ENCODE peak calls at places on chromosomes 12 and 14, in ten cellular contexts. Y is HCT116; M is substantia nigra; B is breast epithelium; E is stimulated activated CD4-positive, alpha-beta T cell treated with anti-CD3 and anti-CD28 coated beads, Interleukin-4, amount 100 ng/mL, for 24 hours; V is GF-D8; G is CD8-positive, alpha-beta T cell; N is activated T-cell treated with anti-CD3 and anti-CD28 coated beads, Interleukin-2, amount 50 U/mL, for 4 hours; Z is NCI-H1436 treated with DMSO at 0.1 percent for 48 hours; L is stomach. D is an unnamed sample.

GRCh38 chr12:10220398-10221077 is 7.9 kb downstream of the GABARAPL1 start:
- DNase-seq in Y (no peak), M (peak; percentile 19), B (peak; percentile 91), E (no peak), V (no peak), G (no peak), N (no peak), Z (no peak), L (peak; percentile 79), D (no peak)

GRCh38 chr14:31842905-31843304 is 234.2 kb upstream of the ARHGAP5 start:
- DNase-seq in Y (no peak), M (no peak), B (no peak), E (no peak), V (no peak), G (no peak), N (no peak), Z (no peak), L (no peak), D (no peak)

GRCh38 chr12:124913474-124914391 is 717 bp downstream of the UBC start:
- DNase-seq in Y (no peak), M (no peak), B (peak; percentile 90), E (peak; percentile 96), V (no peak), G (peak; percentile 90), N (peak; percentile 95), Z (no peak), L (peak; percentile 91), D (peak; percentile 91)

GRCh38 chr14:80313806-80314205 is 102.5 kb upstream of the DIO2 start:
- DNase-seq in Y (no peak), M (no peak), B (no peak), E (no peak), V (no peak), G (no peak), N (no peak), Z (no peak), L (no peak), D (no peak)

GRCh38 chr12:40525054-40525453 is 167.2 kb upstream of the CNTN1 start:
- DNase-seq in Y (no peak), M (no peak), B (no peak), E (no peak), V (no peak), G (no peak), N (no peak), Z (no peak), L (no peak), D (no peak)

GRCh38 chr12:110247340-110248095 is 33.5 kb upstream of the ATP2A2 start:
- DNase-seq in Y (no peak), M (no peak), B (peak; percentile 77), E (no peak), V (no peak), G (no peak), N (no peak), Z (no peak), L (peak; percentile 73), D (peak; percentile 88)

GRCh38 chr12:89474615-89475014 is 50.0 kb downstream of the GALNT4 start:
- DNase-seq in Y (no peak), M (no peak), B (no peak), E (no peak), V (no peak), G (no peak), N (no peak), Z (no peak), L (no peak), D (no peak)

GRCh38 chr14:71050227-71050823 is 143.1 kb downstream of the PCNX1 start:
- DNase-seq in Y (no peak), M (no peak), B (no peak), E (no peak), V (no peak), G (no peak), N (no peak), Z (no peak), L (no peak), D (peak; percentile 13)

GRCh38 chr12:132454949-132455418 is 35.0 kb upstream of the FBRSL1 start:
- DNase-seq in Y (no peak), M (no peak), B (no peak), E (no peak), V (no peak), G (no peak), N (no peak), Z (no peak), L (no peak), D (no peak)

GRCh38 chr12:106631797-106632196 is 49.0 kb downstream of the RFX4 start:
- DNase-seq in Y (no peak), M (no peak), B (no peak), E (no peak), V (no peak), G (no peak), N (no peak), Z (no peak), L (no peak), D (no peak)

GRCh38 chr12:77841467-77842054 is 10.9 kb downstream of the NAV3 start:
- DNase-seq in Y (no peak), M (no peak), B (no peak), E (no peak), V (no peak), G (no peak), N (no peak), Z (no peak), L (peak; percentile 26), D (peak; percentile 58)

GRCh38 chr14:21748869-21749303 is 75.3 kb upstream of the OR4E1 start:
- DNase-seq in Y (peak; percentile 32), M (peak; percentile 47), B (no peak), E (peak; percentile 58), V (peak; percentile 10), G (peak; percentile 16), N (peak; percentile 31), Z (no peak), L (no peak), D (peak; percentile 47)

GRCh38 chr12:71780207-71780822 is 25.7 kb downstream of the RAB21 start:
- DNase-seq in Y (peak; percentile 16), M (peak; percentile 1), B (no peak), E (peak; percentile 38), V (peak; percentile 11), G (peak; percentile 24), N (peak; percentile 27), Z (no peak), L (peak; percentile 29), D (peak; percentile 68)

GRCh38 chr12:20210795-20211194 is 157.5 kb upstream of the PDE3A start:
- DNase-seq in Y (no peak), M (no peak), B (no peak), E (no peak), V (no peak), G (no peak), N (no peak), Z (no peak), L (no peak), D (no peak)

GRCh38 chr14:103418508-103418818 is 33.2 kb downstream of the MARK3 start:
- DNase-seq in Y (no peak), M (no peak), B (no peak), E (no peak), V (peak; percentile 70), G (no peak), N (no peak), Z (no peak), L (no peak), D (no peak)

GRCh38 chr14:67480011-67480410 is 8.5 kb downstream of the TMEM229B start:
- DNase-seq in Y (no peak), M (no peak), B (peak; percentile 46), E (no peak), V (no peak), G (no peak), N (no peak), Z (no peak), L (no peak), D (no peak)

GRCh38 chr12:40078201-40078730 is 27.6 kb downstream of the SLC2A13 start:
- DNase-seq in Y (no peak), M (no peak), B (no peak), E (no peak), V (no peak), G (no peak), N (no peak), Z (no peak), L (no peak), D (no peak)

GRCh38 chr14:78667141-78667540 is 497.0 kb downstream of the NRXN3 start:
- DNase-seq in Y (no peak), M (no peak), B (no peak), E (no peak), V (no peak), G (no peak), N (no peak), Z (no peak), L (no peak), D (no peak)

GRCh38 chr14:22976620-22977433 is 5.5 kb downstream of the AJUBA start:
- DNase-seq in Y (no peak), M (no peak), B (no peak), E (no peak), V (peak; percentile 14), G (no peak), N (no peak), Z (peak; percentile 32), L (peak; percentile 48), D (peak; percentile 77)

GRCh38 chr12:51949342-51950030 is 2.0 kb upstream of the ACVR1B start:
- DNase-seq in Y (no peak), M (no peak), B (no peak), E (no peak), V (no peak), G (no peak), N (no peak), Z (no peak), L (no peak), D (no peak)

GRCh38 chr12:128976120-128976519 is 122.8 kb downstream of the GLT1D1 start:
- DNase-seq in Y (no peak), M (peak; percentile 12), B (no peak), E (peak; percentile 5), V (no peak), G (no peak), N (no peak), Z (no peak), L (no peak), D (peak; percentile 11)

GRCh38 chr14:69592923-69593677 is 18.3 kb upstream of the SUSD6 start:
- DNase-seq in Y (no peak), M (peak; percentile 42), B (no peak), E (no peak), V (no peak), G (no peak), N (no peak), Z (no peak), L (no peak), D (no peak)

GRCh38 chr14:92934196-92935085 is 11.5 kb downstream of the CHGA start:
- DNase-seq in Y (no peak), M (no peak), B (no peak), E (no peak), V (no peak), G (no peak), N (no peak), Z (no peak), L (no peak), D (no peak)

GRCh38 chr12:131852551-131853299 is 24.5 kb downstream of the MMP17 start:
- DNase-seq in Y (no peak), M (no peak), B (no peak), E (no peak), V (peak; percentile 86), G (no peak), N (no peak), Z (no peak), L (no peak), D (no peak)

GRCh38 chr12:70828391-70828790 is 92.1 kb downstream of the PTPRR start:
- DNase-seq in Y (no peak), M (no peak), B (no peak), E (no peak), V (no peak), G (no peak), N (no peak), Z (no peak), L (no peak), D (no peak)

D was measured in HT-29.